ENCODE peak calls at places on chromosomes 13 and 19, in four cellular contexts. T, N, I and S are unnamed samples.

GRCh38 chr13:108769213-108770070 is 140.0 kb downstream of the MYO16 start:
- DNase-seq in I (no peak), T (no peak), N (no peak), S (no peak)

GRCh38 chr19:53158119-53158656 is 665 bp downstream of the ZNF347 start:
- DNase-seq in I (peak), N (peak), T (peak), S (peak)

GRCh38 chr13:99992376-99992775 is 10.8 kb downstream of the ZIC2 start:
- DNase-seq in T (no peak), N (no peak), I (no peak), S (no peak)

GRCh38 chr19:35105411-35106290 is 10.0 kb upstream of the FXYD3 start:
- DNase-seq in T (no peak), N (no peak), I (no peak), S (no peak)

GRCh38 chr19:2607712-2608601 is 94.5 kb downstream of the GNG7 start:
- DNase-seq in N (peak), T (no peak), I (no peak), S (peak)

GRCh38 chr13:32553720-32554119 is 15.1 kb upstream of the N4BP2L2 start:
- DNase-seq in N (no peak), I (no peak), T (no peak), S (no peak)

GRCh38 chr19:48492925-48493717 is 18.5 kb downstream of the LMTK3 start:
- DNase-seq in N (peak), I (peak), T (peak), S (peak)

GRCh38 chr13:28429685-28430290 is 65.1 kb downstream of the FLT1 start:
- DNase-seq in T (no peak), N (no peak), I (peak), S (no peak)

GRCh38 chr13:99307648-99308339 is 595 bp upstream of the GPR183 start:
- DNase-seq in T (no peak), I (peak), N (no peak), S (no peak)

DNA sequence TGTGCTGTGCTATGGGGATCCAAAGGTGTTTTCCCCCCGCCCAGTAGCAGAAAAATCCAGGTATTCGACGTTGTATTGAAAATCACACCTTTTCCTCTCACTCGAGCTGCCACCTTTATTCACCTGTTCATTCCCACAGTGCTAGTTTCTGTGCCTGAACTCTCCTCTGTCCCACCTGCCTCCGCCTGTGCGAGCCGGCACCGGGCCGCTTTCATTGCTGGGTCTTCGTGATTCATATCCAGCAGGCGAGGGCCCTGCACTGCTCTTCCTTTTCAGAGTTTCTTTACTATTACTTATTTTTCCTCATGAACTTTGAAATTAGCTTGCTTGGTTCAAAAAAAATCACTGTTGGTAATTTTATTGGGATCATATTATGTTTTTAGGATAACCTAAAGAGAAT is 42.4 kb upstream of the SOX1 start:
- DNase-seq in I (no peak), N (no peak), T (no peak), S (no peak)
- H3K27ac ChIP-seq in I (no peak), N (no peak), T (no peak), S (no peak)

GRCh38 chr13:44267966-44268365 is 105.7 kb upstream of the SERP2 start:
- DNase-seq in T (no peak), N (peak), I (peak), S (no peak)
- H3K27ac ChIP-seq in T (no peak), N (peak), I (no peak), S (no peak)

GRCh38 chr13:105346141-105346766 is 1189.2 kb downstream of the EFNB2 start:
- DNase-seq in I (peak), T (no peak), N (no peak), S (no peak)
- H3K27ac ChIP-seq in I (peak), T (no peak), N (no peak), S (no peak)

GRCh38 chr13:101530293-101530692 is 77.8 kb downstream of the ITGBL1 start:
- DNase-seq in I (peak), T (no peak), N (no peak), S (no peak)

GRCh38 chr13:101536079-101536478 is 83.6 kb downstream of the ITGBL1 start:
- DNase-seq in I (no peak), T (no peak), N (no peak), S (no peak)

GRCh38 chr13:101529419-101529818 is 76.9 kb downstream of the ITGBL1 start:
- DNase-seq in T (no peak), N (no peak), I (peak), S (no peak)

DNA sequence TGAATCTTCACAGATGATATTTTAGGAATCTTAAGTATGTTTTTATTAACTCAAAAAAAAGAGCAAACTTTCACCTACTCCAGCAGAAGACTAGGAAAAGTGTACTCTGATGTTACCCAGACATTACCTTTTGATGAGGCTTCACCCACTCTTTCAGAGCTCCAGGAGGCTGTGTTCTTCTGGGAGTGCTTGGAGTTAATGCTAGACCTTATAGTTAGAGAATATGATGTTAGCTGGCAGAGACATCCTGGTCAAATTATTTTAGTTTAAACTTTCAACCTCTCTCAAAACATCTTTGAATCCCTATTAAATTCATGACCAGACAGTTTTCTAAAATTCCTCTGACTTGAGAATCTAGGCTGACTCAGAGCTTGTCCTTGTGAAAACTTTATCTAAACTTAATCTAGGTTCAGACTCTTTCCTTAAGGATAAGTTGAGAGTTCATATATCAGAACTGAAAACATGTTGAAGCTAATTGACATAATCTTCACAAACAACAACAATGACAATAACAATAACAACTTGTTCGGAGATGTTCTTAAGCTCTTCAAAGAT is 82.8 kb downstream of the ITGBL1 start:
- DNase-seq in T (no peak), I (peak), N (no peak), S (no peak)
- H3K27ac ChIP-seq in T (no peak), I (no peak), N (peak), S (no peak)